ENCODE peak calls at places on chromosomes 5 and 9, in ten cellular contexts. Z is lung, Q is Calu3, A is epithelial cell of esophagus, P is endodermal cell, R is brain microvascular endothelial cell, C is fibroblast of mammary gland, B is H9, O is body of pancreas, L is fibroblast of the aortic adventitia. S is an unnamed sample.

GRCh38 chr9:113772121-113772885 is 103.8 kb upstream of the ZNF618 start:
- DNase-seq in Z (peak; percentile 27), Q (no peak), A (no peak), P (no peak), R (peak; percentile 80), C (peak; percentile 88), B (no peak), O (peak; percentile 8), L (peak; percentile 90), S (no peak)

GRCh38 chr5:86838078-86838477 is 220.3 kb downstream of the COX7C start:
- DNase-seq in Z (no peak), Q (no peak), A (no peak), P (no peak), R (no peak), C (peak; percentile 1), B (no peak), O (no peak), L (no peak), S (no peak)

GRCh38 chr5:58717303-58718012 is 134.6 kb downstream of the RAB3C start:
- DNase-seq in Z (no peak), Q (no peak), A (no peak), P (peak; percentile 81), R (no peak), C (no peak), B (peak; percentile 34), O (no peak), L (no peak), S (no peak)

GRCh38 chr5:160188151-160188967 is 40.9 kb upstream of the FABP6 start:
- DNase-seq in Z (peak; percentile 56), Q (peak; percentile 65), A (no peak), P (peak; percentile 89), R (peak; percentile 78), C (peak; percentile 72), B (peak; percentile 79), O (peak; percentile 80), L (peak; percentile 96), S (peak; percentile 80)

GRCh38 chr5:158430166-158430828 is 571.4 kb upstream of the CLINT1 start:
- DNase-seq in Z (no peak), Q (no peak), A (peak; percentile 15), P (no peak), R (no peak), C (peak; percentile 28), B (no peak), O (no peak), L (peak; percentile 8), S (no peak)

GRCh38 chr5:1799110-1799601 is 481 bp downstream of the MRPL36 start:
- DNase-seq in Z (no peak), Q (no peak), A (peak; percentile 15), P (no peak), R (peak; percentile 27), C (peak; percentile 43), B (no peak), O (no peak), L (peak; percentile 28), S (no peak)

GRCh38 chr9:6450641-6451375 is 37.8 kb downstream of the UHRF2 start:
- DNase-seq in Z (no peak), Q (no peak), A (no peak), P (no peak), R (no peak), C (no peak), B (no peak), O (no peak), L (no peak), S (no peak)

GRCh38 chr9:114117996-114118830 is 19.1 kb upstream of the KIF12 start:
- DNase-seq in Z (peak; percentile 59), Q (peak; percentile 66), A (no peak), P (peak; percentile 54), R (no peak), C (no peak), B (no peak), O (peak; percentile 78), L (no peak), S (peak; percentile 59)

GRCh38 chr5:105042623-105043022 is 1480.0 kb upstream of the NUDT12 start:
- DNase-seq in Z (no peak), Q (no peak), A (no peak), P (no peak), R (no peak), C (no peak), B (no peak), O (no peak), L (no peak), S (no peak)

GRCh38 chr9:126844085-126844484 is 16.4 kb upstream of the ZBTB34 start:
- DNase-seq in Z (no peak), Q (peak; percentile 27), A (peak; percentile 56), P (no peak), R (peak; percentile 63), C (peak; percentile 80), B (no peak), O (no peak), L (peak; percentile 60), S (no peak)

GRCh38 chr9:88652876-88653275 is 117.9 kb downstream of the NXNL2 start:
- DNase-seq in Z (no peak), Q (no peak), A (no peak), P (no peak), R (no peak), C (peak; percentile 56), B (no peak), O (no peak), L (peak; percentile 43), S (no peak)

GRCh38 chr9:33080534-33080933 is 4.1 kb upstream of the SMU1 start:
- DNase-seq in Z (no peak), Q (no peak), A (peak; percentile 95), P (no peak), R (no peak), C (no peak), B (no peak), O (no peak), L (no peak), S (no peak)

GRCh38 chr9:107637421-107638420 is 148.2 kb upstream of the KLF4 start:
- DNase-seq in Z (peak; percentile 82), Q (peak; percentile 26), A (peak; percentile 74), P (peak; percentile 84), R (peak; percentile 95), C (peak; percentile 96), B (peak; percentile 71), O (peak; percentile 91), L (peak; percentile 100), S (peak; percentile 89)

GRCh38 chr5:172680921-172681320 is 39.9 kb downstream of the NEURL1B start:
- DNase-seq in Z (no peak), Q (no peak), A (no peak), P (no peak), R (no peak), C (no peak), B (no peak), O (no peak), L (no peak), S (no peak)

GRCh38 chr9:126708178-126708577 is 94.5 kb downstream of the LMX1B start:
- DNase-seq in Z (peak; percentile 18), Q (no peak), A (no peak), P (no peak), R (no peak), C (no peak), B (no peak), O (no peak), L (no peak), S (peak; percentile 65)

GRCh38 chr9:25353783-25354182 is 324.5 kb downstream of the TUSC1 start:
- DNase-seq in Z (no peak), Q (no peak), A (no peak), P (no peak), R (peak; percentile 0), C (no peak), B (no peak), O (no peak), L (no peak), S (no peak)

GRCh38 chr9:25350011-25350410 is 328.2 kb downstream of the TUSC1 start:
- DNase-seq in Z (no peak), Q (no peak), A (peak; percentile 0), P (no peak), R (no peak), C (no peak), B (no peak), O (no peak), L (no peak), S (no peak)
- TF ChIP-seq CTCF in Z (no peak), Q (no peak), A (no peak), P (no peak), R (no peak), C (no peak), B (no peak), O (no peak), L (no peak), S (no peak)

DNA sequence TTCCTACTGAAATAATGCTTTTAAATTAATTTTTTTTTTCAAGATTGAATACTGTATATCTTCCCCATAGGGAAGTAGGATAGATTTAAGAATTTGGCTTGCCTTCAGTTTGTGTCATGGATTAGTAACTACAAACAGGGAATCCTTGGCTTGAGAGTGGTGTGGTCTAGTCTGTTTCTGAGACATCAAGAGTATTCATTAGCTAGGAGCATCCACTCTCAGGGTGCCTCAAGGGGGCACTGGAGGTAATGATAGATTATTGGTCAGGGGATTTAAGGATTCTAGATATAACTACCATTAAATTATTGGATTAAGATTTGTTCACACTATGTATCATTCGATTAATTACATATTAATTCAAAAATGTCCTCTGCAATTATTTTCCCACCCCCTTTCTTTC is 91.8 kb upstream of the TXNDC8 start:
- DNase-seq in Z (no peak), Q (no peak), A (no peak), P (no peak), R (no peak), C (peak; percentile 59), B (no peak), O (no peak), L (no peak), S (no peak)
- TF ChIP-seq CTCF in Z (no peak), Q (no peak), A (no peak), P (peak; percentile 59), R (peak; percentile 57), C (peak; percentile 37), B (peak; percentile 34), O (no peak), L (peak; percentile 12), S (no peak)

GRCh38 chr9:137070906-137071275 is 534 bp upstream of the SAPCD2 start:
- DNase-seq in Z (no peak), Q (no peak), A (no peak), P (no peak), R (no peak), C (no peak), B (no peak), O (no peak), L (no peak), S (no peak)
- TF ChIP-seq CTCF in Z (no peak), Q (no peak), A (peak; percentile 11), P (peak; percentile 65), R (peak; percentile 41), C (no peak), B (peak; percentile 44), O (no peak), L (peak; percentile 17), S (no peak)

GRCh38 chr9:131018621-131019020 is 9.6 kb downstream of the LAMC3 start:
- DNase-seq in Z (no peak), Q (peak; percentile 6), A (peak; percentile 24), P (peak; percentile 79), R (no peak), C (no peak), B (peak; percentile 56), O (no peak), L (no peak), S (no peak)
- TF ChIP-seq CTCF in Z (no peak), Q (peak; percentile 3), A (peak; percentile 49), P (peak; percentile 75), R (peak; percentile 38), C (peak; percentile 3), B (peak; percentile 61), O (no peak), L (peak; percentile 17), S (no peak)

GRCh38 chr5:18305288-18305899 is 671.1 kb downstream of the TAF11L14 start:
- DNase-seq in Z (no peak), Q (peak; percentile 24), A (peak; percentile 54), P (peak; percentile 64), R (peak; percentile 33), C (peak; percentile 41), B (peak; percentile 34), O (no peak), L (peak; percentile 47), S (no peak)
- TF ChIP-seq CTCF in Z (peak; percentile 44), Q (peak; percentile 22), A (peak; percentile 91), P (peak; percentile 91), R (peak; percentile 81), C (peak; percentile 80), B (peak; percentile 84), O (peak; percentile 53), L (peak; percentile 76), S (no peak)

S was measured in spleen.